ENCODE peak calls at places on chromosomes 16 and 17, in eight cellular contexts. K is A172; X is activated gamma-delta T cell treated with anti-CD3 and anti-CD28 coated beads, Interleukin-2, amount 50 U/mL, for 16 hours; D is progenitor cell of endocrine pancreas; M is HT-29; B is stimulated activated CD8-positive, alpha-beta memory T cell treated with anti-CD3 and anti-CD28 coated beads, Interleukin-7, amount 100 ng/mL, for 1 hour; J is nucleus accumbens; L is neural crest cell. O is an unnamed sample.

GRCh38 chr17:15510361-15510760 is 42.9 kb upstream of the CDRT4 start:
- DNase-seq in K (peak), X (no peak), D (no peak), M (peak), B (no peak), J (no peak), L (no peak), O (no peak)

GRCh38 chr17:7436556-7437368 is 1.5 kb downstream of the TMEM102 start:
- DNase-seq in K (no peak), X (peak), D (peak), M (peak), B (peak), J (no peak), L (peak), O (peak)

GRCh38 chr16:30359871-30360170 is 4.7 kb upstream of the CD2BP2 start:
- DNase-seq in K (no peak), X (no peak), D (no peak), M (no peak), B (no peak), J (no peak), L (no peak), O (no peak)

GRCh38 chr16:3690991-3691720 is 26.2 kb downstream of the TRAP1 start:
- DNase-seq in K (peak), X (no peak), D (no peak), M (no peak), B (no peak), J (no peak), L (no peak), O (no peak)

GRCh38 chr17:31241116-31241515 is 55.9 kb downstream of the OMG start:
- DNase-seq in K (no peak), X (no peak), D (no peak), M (no peak), B (no peak), J (no peak), L (no peak), O (no peak)

GRCh38 chr16:66225696-66226095 is 140.8 kb upstream of the CDH5 start:
- DNase-seq in K (no peak), X (no peak), D (no peak), M (no peak), B (no peak), J (no peak), L (no peak), O (no peak)

GRCh38 chr16:56608043-56608875 is at the start of gene MT2A:
- DNase-seq in K (peak), X (peak), D (peak), M (peak), B (peak), J (peak), L (peak), O (peak)

GRCh38 chr16:2054543-2055245 is 6.9 kb downstream of the TSC2 start:
- DNase-seq in K (no peak), X (no peak), D (no peak), M (peak), B (no peak), J (no peak), L (no peak), O (peak)

GRCh38 chr17:77285594-77286390 is 145.0 kb downstream of the SEC14L1 start:
- DNase-seq in K (peak), X (no peak), D (no peak), M (peak), B (no peak), J (no peak), L (no peak), O (peak)

GRCh38 chr17:39972271-39972670 is 8.3 kb upstream of the PSMD3 start:
- DNase-seq in K (no peak), X (no peak), D (no peak), M (no peak), B (no peak), J (no peak), L (no peak), O (no peak)

GRCh38 chr16:49548571-49548970 is 175.0 kb downstream of the C16orf78 start:
- DNase-seq in K (no peak), X (no peak), D (no peak), M (no peak), B (no peak), J (no peak), L (no peak), O (no peak)

GRCh38 chr17:38415250-38416194 is 12.7 kb upstream of the ARHGAP23 start:
- DNase-seq in K (peak), X (no peak), D (no peak), M (peak), B (no peak), J (no peak), L (peak), O (no peak)

GRCh38 chr17:72761893-72762622 is 330.4 kb downstream of the SLC39A11 start:
- DNase-seq in K (no peak), X (no peak), D (no peak), M (no peak), B (no peak), J (no peak), L (no peak), O (no peak)

GRCh38 chr17:4858068-4858879 is 25.1 kb downstream of the MINK1 start:
- DNase-seq in K (no peak), X (no peak), D (no peak), M (no peak), B (no peak), J (peak), L (no peak), O (no peak)

GRCh38 chr16:82769845-82770244 is 143.1 kb downstream of the CDH13 start:
- DNase-seq in K (no peak), X (no peak), D (no peak), M (no peak), B (no peak), J (no peak), L (no peak), O (no peak)

GRCh38 chr17:65547253-65547670 is 14.2 kb downstream of the AXIN2 start:
- DNase-seq in K (no peak), X (no peak), D (no peak), M (peak), B (no peak), J (no peak), L (no peak), O (peak)

GRCh38 chr17:75785016-75785769 is 587 bp downstream of the UNK start:
- DNase-seq in K (peak), X (peak), D (peak), M (peak), B (peak), J (peak), L (peak), O (peak)

GRCh38 chr17:72419866-72420774 is 299.3 kb downstream of the SOX9 start:
- DNase-seq in K (peak), X (no peak), D (no peak), M (no peak), B (no peak), J (no peak), L (no peak), O (peak)

GRCh38 chr16:3131755-3132377 is 3.0 kb upstream of the ZNF213 start:
- DNase-seq in K (peak), X (no peak), D (no peak), M (peak), B (no peak), J (no peak), L (peak), O (peak)

GRCh38 chr16:58850019-58850626 is 116.0 kb upstream of the GOT2 start:
- DNase-seq in K (no peak), X (no peak), D (no peak), M (no peak), B (no peak), J (no peak), L (no peak), O (no peak)

GRCh38 chr16:4266372-4266771 is 6.5 kb downstream of the TFAP4 start:
- DNase-seq in K (peak), X (no peak), D (no peak), M (peak), B (no peak), J (no peak), L (no peak), O (no peak)

GRCh38 chr17:43545383-43545632 is 832 bp downstream of the ETV4 start:
- DNase-seq in K (no peak), X (no peak), D (peak), M (no peak), B (no peak), J (no peak), L (no peak), O (peak)

GRCh38 chr17:74214642-74215331 is 1.4 kb downstream of the TTYH2 start:
- DNase-seq in K (no peak), X (no peak), D (no peak), M (no peak), B (no peak), J (no peak), L (no peak), O (no peak)

GRCh38 chr16:82192665-82193064 is 22.6 kb upstream of the MPHOSPH6 start:
- DNase-seq in K (peak), X (no peak), D (no peak), M (no peak), B (no peak), J (no peak), L (no peak), O (no peak)

GRCh38 chr17:39622380-39623006 is 4.3 kb upstream of the PPP1R1B start:
- DNase-seq in K (no peak), X (peak), D (no peak), M (no peak), B (no peak), J (no peak), L (no peak), O (no peak)

GRCh38 chr17:43917348-43918025 is 10.2 kb upstream of the MPP2 start:
- DNase-seq in K (no peak), X (no peak), D (no peak), M (no peak), B (no peak), J (no peak), L (no peak), O (no peak)

GRCh38 chr17:17757391-17757791 is 76.1 kb downstream of the RAI1 start:
- DNase-seq in K (no peak), X (no peak), D (no peak), M (no peak), B (no peak), J (no peak), L (no peak), O (peak)

GRCh38 chr17:11240041-11240801 is 792 bp upstream of the SHISA6 start:
- DNase-seq in K (no peak), X (no peak), D (peak), M (no peak), B (no peak), J (no peak), L (peak), O (peak)

GRCh38 chr17:63162406-63163157 is 196.5 kb downstream of the TANC2 start:
- DNase-seq in K (no peak), X (no peak), D (no peak), M (no peak), B (no peak), J (no peak), L (no peak), O (no peak)

GRCh38 chr17:64470676-64471075 is 21.8 kb downstream of the MILR1 start:
- DNase-seq in K (no peak), X (no peak), D (no peak), M (no peak), B (no peak), J (no peak), L (no peak), O (no peak)

GRCh38 chr17:78132767-78133178 is 2.2 kb downstream of the TMC8 start:
- DNase-seq in K (no peak), X (no peak), D (no peak), M (no peak), B (no peak), J (no peak), L (no peak), O (no peak)

GRCh38 chr16:1981972-1982574 is 804 bp upstream of the NOXO1 start:
- DNase-seq in K (no peak), X (no peak), D (no peak), M (peak), B (no peak), J (no peak), L (no peak), O (peak)

GRCh38 chr16:57354311-57354710 is 4.3 kb upstream of the CCL22 start:
- DNase-seq in K (no peak), X (no peak), D (no peak), M (no peak), B (no peak), J (no peak), L (no peak), O (no peak)

GRCh38 chr16:3780570-3780969 is 63.2 kb upstream of the TRAP1 start:
- DNase-seq in K (peak), X (no peak), D (no peak), M (peak), B (no peak), J (no peak), L (no peak), O (no peak)

GRCh38 chr16:71807905-71808592 is 585 bp downstream of the AP1G1 start:
- DNase-seq in K (peak), X (peak), D (no peak), M (peak), B (no peak), J (no peak), L (no peak), O (no peak)

GRCh38 chr16:3979518-3979917 is 99.0 kb upstream of the CREBBP start:
- DNase-seq in K (no peak), X (no peak), D (no peak), M (no peak), B (no peak), J (no peak), L (no peak), O (no peak)

GRCh38 chr17:77837917-77838316 is 120.6 kb upstream of the TNRC6C start:
- DNase-seq in K (no peak), X (no peak), D (no peak), M (no peak), B (no peak), J (no peak), L (no peak), O (no peak)

GRCh38 chr16:4386452-4386813 is 14.8 kb downstream of the VASN start:
- DNase-seq in K (peak), X (no peak), D (no peak), M (no peak), B (no peak), J (no peak), L (no peak), O (no peak)

GRCh38 chr16:88516666-88517065 is 53.5 kb upstream of the ZC3H18 start:
- DNase-seq in K (no peak), X (no peak), D (no peak), M (no peak), B (no peak), J (no peak), L (no peak), O (no peak)

O was measured in left colon.